ENCODE peak calls at places on chromosomes 16 and 17, in four cellular contexts. O is M059J, I is AG10803, B is PC-3. M is an unnamed sample.

GRCh38 chr17:82022310-82022980 is at the start of gene CENPX:
- DNase-seq in O (peak), I (no peak), B (no peak), M (no peak)

GRCh38 chr17:7445011-7445927 is at the start of gene CHRNB1:
- DNase-seq in O (peak), I (no peak), B (no peak), M (peak)

GRCh38 chr17:45073414-45074070 is 12.4 kb downstream of the NMT1 start:
- DNase-seq in O (no peak), I (peak), B (no peak), M (peak)

GRCh38 chr16:87661561-87661960 is 59.3 kb downstream of the JPH3 start:
- DNase-seq in O (peak), I (peak), B (peak), M (peak)

GRCh38 chr16:2981177-2981898 is 1.1 kb upstream of the PKMYT1 start:
- DNase-seq in O (no peak), I (no peak), B (no peak), M (no peak)

GRCh38 chr16:48384305-48384981 is 770 bp downstream of the SIAH1 start:
- DNase-seq in O (peak), I (peak), B (peak), M (no peak)

GRCh38 chr16:49875812-49876715 is 20.2 kb upstream of the ZNF423 start:
- DNase-seq in O (no peak), I (no peak), B (no peak), M (no peak)

GRCh38 chr16:53502331-53503269 is at the start of gene AKTIP:
- DNase-seq in O (peak), I (peak), B (peak), M (peak)

GRCh38 chr17:10987786-10988185 is 149.9 kb upstream of the PIRT start:
- DNase-seq in O (no peak), I (no peak), B (no peak), M (no peak)

GRCh38 chr16:7849891-7850290 is 517.2 kb downstream of the RBFOX1 start:
- DNase-seq in O (no peak), I (no peak), B (no peak), M (no peak)